ENCODE peak calls at places on chromosome 5, in five cellular contexts. T is ELF-1; V is AG10803; D is CD8-positive, alpha-beta T cell; K is iris pigment epithelial cell. X is an unnamed sample.

GRCh38 chr5:60763061-60763460 is 63.1 kb upstream of the DEPDC1B start:
- DNase-seq in V (no peak), D (no peak), T (no peak), K (no peak), X (no peak)

GRCh38 chr5:72505539-72505938 is 1.7 kb downstream of the ZNF366 start:
- DNase-seq in T (no peak), D (no peak), V (no peak), K (no peak), X (no peak)

GRCh38 chr5:10354048-10354872 is 765 bp downstream of the MARCHF6 start:
- DNase-seq in V (peak), D (no peak), K (peak), T (peak), X (peak)

GRCh38 chr5:179860301-179860700 is 1.7 kb upstream of the MRNIP start:
- DNase-seq in K (peak), D (no peak), V (no peak), T (peak), X (no peak)

GRCh38 chr5:133081036-133081435 is 29.2 kb downstream of the HSPA4 start:
- DNase-seq in V (no peak), T (no peak), K (no peak), D (no peak), X (no peak)

GRCh38 chr5:130965342-130965741 is 199.7 kb downstream of the HINT1 start:
- DNase-seq in K (no peak), D (no peak), T (no peak), V (no peak), X (no peak)

GRCh38 chr5:134877159-134877558 is 3.0 kb downstream of the TXNDC15 start:
- DNase-seq in V (no peak), T (no peak), D (no peak), K (no peak), X (no peak)

GRCh38 chr5:95808686-95809413 is 13.7 kb downstream of the GLRX start:
- DNase-seq in V (peak), K (peak), T (no peak), D (peak), X (no peak)

GRCh38 chr5:72601861-72602260 is 94.7 kb upstream of the ZNF366 start:
- DNase-seq in K (no peak), V (no peak), T (no peak), D (no peak), X (no peak)

GRCh38 chr5:74073257-74073656 is 447.3 kb downstream of the ARHGEF28 start:
- DNase-seq in D (no peak), V (no peak), K (peak), T (no peak), X (no peak)

GRCh38 chr5:173785866-173786265 is 102.3 kb upstream of the CPEB4 start:
- DNase-seq in T (no peak), D (no peak), V (no peak), K (no peak), X (no peak)

GRCh38 chr5:91162534-91163381 is 220.4 kb downstream of the ARRDC3 start:
- DNase-seq in K (peak), V (peak), D (peak), T (peak), X (peak)

GRCh38 chr5:172901012-172901780 is 58.0 kb upstream of the RPL26L1 start:
- DNase-seq in D (no peak), K (peak), V (peak), T (peak), X (no peak)

GRCh38 chr5:102450313-102450990 is 48.3 kb downstream of the SLCO6A1 start:
- DNase-seq in T (peak), V (no peak), D (no peak), K (peak), X (peak)

GRCh38 chr5:17019324-17019723 is 83.2 kb upstream of the MYO10 start:
- DNase-seq in T (peak), V (peak), K (peak), D (no peak), X (no peak)

GRCh38 chr5:32538031-32538547 is 47.3 kb upstream of the SUB1 start:
- DNase-seq in T (no peak), K (no peak), V (no peak), D (no peak), X (no peak)

GRCh38 chr5:124180523-124181461 is 565.6 kb downstream of the ZNF608 start:
- DNase-seq in K (no peak), D (no peak), V (peak), T (no peak), X (no peak)

GRCh38 chr5:154793599-154794524 is 38.7 kb downstream of the LARP1 start:
- DNase-seq in D (no peak), V (no peak), K (peak), T (no peak), X (no peak)

GRCh38 chr5:3258050-3258449 is 337.6 kb upstream of the IRX1 start:
- DNase-seq in V (no peak), T (no peak), K (no peak), D (no peak), X (no peak)

X was measured in SHP77.